ENCODE peak calls at places on chromosome 12, in four cellular contexts. P, M, U and O are unnamed samples.

GRCh38 chr12:103884316-103884715 is 43.3 kb upstream of the NT5DC3 start:
- DNase-seq in P (no peak), U (peak), M (no peak), O (peak)

GRCh38 chr12:96314723-96315122 is 85.5 kb downstream of the CDK17 start:
- DNase-seq in M (no peak), P (no peak), U (no peak), O (no peak)

GRCh38 chr12:55996201-55996714 is 818 bp upstream of the SUOX start:
- DNase-seq in M (peak), P (peak), U (peak), O (peak)

GRCh38 chr12:47488888-47489287 is 216.9 kb downstream of the RPAP3 start:
- DNase-seq in U (no peak), M (no peak), P (no peak), O (no peak)

GRCh38 chr12:58917699-58918334 is 2.5 kb downstream of the LRIG3 start:
- DNase-seq in U (no peak), P (no peak), M (no peak), O (no peak)

GRCh38 chr12:107645630-107646333 is 39.8 kb upstream of the PWP1 start:
- DNase-seq in U (no peak), M (peak), P (peak), O (peak)

GRCh38 chr12:19245126-19245525 is 115.6 kb downstream of the PLEKHA5 start:
- DNase-seq in U (no peak), P (no peak), M (no peak), O (no peak)

GRCh38 chr12:86257173-86257572 is 982 bp upstream of the MGAT4C start:
- DNase-seq in M (no peak), U (no peak), P (no peak), O (no peak)

GRCh38 chr12:27334721-27335082 is 2.1 kb downstream of the BMAL2 start:
- DNase-seq in M (no peak), P (no peak), U (no peak), O (no peak)

GRCh38 chr12:46832084-46832704 is 6.4 kb upstream of the SLC38A4 start:
- DNase-seq in M (peak), U (no peak), P (peak), O (peak)

GRCh38 chr12:132568301-132568700 is 42.1 kb downstream of the LRCOL1 start:
- DNase-seq in P (no peak), U (no peak), M (no peak), O (no peak)

GRCh38 chr12:128823916-128824839 is at the start of gene SLC15A4:
- DNase-seq in M (peak), U (peak), P (peak), O (peak)

GRCh38 chr12:100826323-100826722 is 31.7 kb downstream of the ANO4 start:
- DNase-seq in P (peak), M (peak), U (peak), O (peak)

GRCh38 chr12:91778091-91778819 is 367.4 kb downstream of the BTG1 start:
- DNase-seq in U (no peak), M (no peak), P (no peak), O (no peak)

GRCh38 chr12:15534322-15534721 is 212.0 kb downstream of the PTPRO start:
- DNase-seq in U (peak), M (no peak), P (no peak), O (no peak)

GRCh38 chr12:49367381-49368239 is at the start of gene SPATS2:
- DNase-seq in P (no peak), U (peak), M (no peak), O (peak)

GRCh38 chr12:117903441-117903840 is 65.3 kb downstream of the KSR2 start:
- DNase-seq in P (no peak), U (no peak), M (no peak), O (no peak)

GRCh38 chr12:100229036-100229635 is 28.5 kb downstream of the ACTR6 start:
- DNase-seq in U (peak), M (peak), P (no peak), O (peak)

GRCh38 chr12:15621140-15621539 is 168.0 kb downstream of the EPS8 start:
- DNase-seq in M (no peak), U (no peak), P (no peak), O (no peak)

GRCh38 chr12:10634427-10634826 is 21.0 kb upstream of the MAGOHB start:
- DNase-seq in P (no peak), U (peak), M (no peak), O (peak)

GRCh38 chr12:95790912-95791849 is 617 bp upstream of the NTN4 start:
- DNase-seq in U (no peak), P (peak), M (peak), O (peak)